ENCODE peak calls at places on chromosomes 13 and 19, in five cellular contexts. One of them, this sample, is unnamed.

GRCh38 chr13:50679321-50679720 is 164.2 kb downstream of the DLEU7 start:
- DNase-seq in H1: no peak
- DNase-seq in K562: no peak
- DNase-seq in GM12878: no peak
- DNase-seq in HepG2: no peak
- DNase-seq in this sample: no peak

GRCh38 chr13:88042489-88042888 is 371.3 kb downstream of the SLITRK5 start:
- DNase-seq in H1: no peak
- DNase-seq in K562: no peak
- DNase-seq in GM12878: no peak
- DNase-seq in HepG2: no peak
- DNase-seq in this sample: no peak

GRCh38 chr19:8148088-8148409 is 1.3 kb downstream of the FBN3 start:
- DNase-seq in H1: no peak
- DNase-seq in K562: no peak
- DNase-seq in GM12878: no peak
- DNase-seq in HepG2: no peak
- DNase-seq in this sample: no peak

GRCh38 chr13:40119852-40120251 is 464.4 kb downstream of the COG6 start:
- DNase-seq in H1: no peak
- DNase-seq in K562: no peak
- DNase-seq in GM12878: no peak
- DNase-seq in HepG2: no peak
- DNase-seq in this sample: no peak

GRCh38 chr19:49132974-49133609 is 13.7 kb downstream of the PPFIA3 start:
- DNase-seq in H1: no peak
- DNase-seq in K562: peak; percentile 39
- DNase-seq in GM12878: no peak
- DNase-seq in HepG2: no peak
- DNase-seq in this sample: peak; percentile 70

GRCh38 chr19:10812902-10813404 is 23.1 kb downstream of the TMED1 start:
- DNase-seq in H1: no peak
- DNase-seq in K562: peak; percentile 75
- DNase-seq in GM12878: no peak
- DNase-seq in HepG2: no peak
- DNase-seq in this sample: no peak

GRCh38 chr13:94239135-94239534 is 240.3 kb downstream of the DCT start:
- DNase-seq in H1: no peak
- DNase-seq in K562: no peak
- DNase-seq in GM12878: no peak
- DNase-seq in HepG2: no peak
- DNase-seq in this sample: no peak

GRCh38 chr13:26971990-26972888 is 199.4 kb downstream of the USP12 start:
- DNase-seq in H1: peak; percentile 15
- DNase-seq in K562: peak; percentile 24
- DNase-seq in GM12878: no peak
- DNase-seq in HepG2: peak; percentile 74
- DNase-seq in this sample: peak; percentile 61

GRCh38 chr13:90238433-90238832 is 1109.1 kb upstream of the MIR17HG start:
- DNase-seq in H1: no peak
- DNase-seq in K562: no peak
- DNase-seq in GM12878: no peak
- DNase-seq in HepG2: no peak
- DNase-seq in this sample: no peak

DNA sequence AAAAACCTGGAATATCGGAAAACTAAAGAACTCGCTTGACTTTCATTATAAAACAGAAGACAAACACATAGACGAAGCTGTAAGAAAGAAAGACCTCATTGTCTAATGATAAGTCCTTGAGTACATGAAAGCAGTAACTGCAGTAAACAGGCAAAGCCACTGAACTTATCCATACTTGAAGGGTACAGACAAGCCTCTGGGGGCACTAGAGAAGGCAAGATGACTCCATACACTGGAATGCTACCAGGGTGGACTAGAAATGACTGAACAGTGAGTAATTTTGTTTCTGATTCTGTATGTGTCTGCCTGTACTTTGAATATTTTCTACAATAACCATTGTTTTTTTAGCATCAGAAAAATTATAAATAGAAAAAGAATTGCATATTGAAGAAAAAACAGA is 507.9 kb downstream of the UQCRFS1 start:
- DNase-seq in H1: no peak
- DNase-seq in K562: peak; percentile 18
- DNase-seq in GM12878: no peak
- DNase-seq in HepG2: peak; percentile 21
- DNase-seq in this sample: no peak
- TF ChIP-seq ATF2 in H1: no peak
- TF ChIP-seq ATF2 in K562: no peak
- TF ChIP-seq ATF2 in GM12878: no peak
- TF ChIP-seq ATF2 in HepG2: no peak
- TF ChIP-seq ATF2 in this sample: no peak

GRCh38 chr19:3879656-3880055 is 829 bp upstream of the ATCAY start:
- DNase-seq in H1: no peak
- DNase-seq in K562: no peak
- DNase-seq in GM12878: no peak
- DNase-seq in HepG2: no peak
- DNase-seq in this sample: peak; percentile 51
- TF ChIP-seq ATF2 in H1: no peak
- TF ChIP-seq ATF2 in K562: no peak
- TF ChIP-seq ATF2 in GM12878: no peak
- TF ChIP-seq ATF2 in HepG2: no peak
- TF ChIP-seq ATF2 in this sample: no peak

GRCh38 chr19:19121371-19121770 is 16.9 kb downstream of the TMEM161A start:
- DNase-seq in H1: no peak
- DNase-seq in K562: no peak
- DNase-seq in GM12878: no peak
- DNase-seq in HepG2: no peak
- DNase-seq in this sample: no peak
- TF ChIP-seq ATF2 in H1: no peak
- TF ChIP-seq ATF2 in K562: no peak
- TF ChIP-seq ATF2 in GM12878: no peak
- TF ChIP-seq ATF2 in HepG2: no peak
- TF ChIP-seq ATF2 in this sample: no peak

DNA sequence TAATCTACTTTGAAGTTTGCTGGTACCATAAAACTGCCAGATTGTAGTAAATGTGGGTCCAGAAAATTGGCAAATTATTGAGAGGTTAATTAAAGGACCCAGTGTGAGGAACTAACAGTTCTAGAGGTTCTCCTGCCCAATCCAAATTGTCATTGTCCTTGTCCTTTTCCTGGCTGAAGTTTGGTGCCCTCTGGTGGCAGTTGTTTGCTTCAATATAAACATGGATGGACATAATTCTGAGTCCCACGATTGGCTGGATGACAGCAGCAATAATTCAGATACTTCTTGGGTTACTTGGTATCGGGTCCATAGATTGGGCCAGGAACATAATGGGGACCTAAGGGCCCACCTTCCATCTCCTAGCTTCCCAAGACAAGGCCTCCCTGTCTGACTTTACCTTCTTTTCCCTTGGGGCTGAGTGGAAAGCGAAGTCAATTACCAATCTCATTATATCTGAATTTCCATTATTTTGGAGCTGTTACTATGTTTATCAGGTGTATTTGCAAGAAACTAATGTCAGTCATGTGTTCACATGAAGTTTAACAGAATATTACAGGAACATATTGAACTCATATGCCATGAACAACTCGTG is 33.8 kb upstream of the GARRE1 start:
- DNase-seq in H1: no peak
- DNase-seq in K562: peak; percentile 67
- DNase-seq in GM12878: no peak
- DNase-seq in HepG2: peak; percentile 67
- DNase-seq in this sample: peak; percentile 55
- TF ChIP-seq ATF2 in H1: no peak
- TF ChIP-seq ATF2 in K562: no peak
- TF ChIP-seq ATF2 in GM12878: no peak
- TF ChIP-seq ATF2 in HepG2: no peak
- TF ChIP-seq ATF2 in this sample: no peak